ENCODE peak calls at places on chromosome 14, in four cellular contexts. One of them, this sample, is unnamed.

GRCh38 chr14:79587194-79587593 is 624.1 kb downstream of the DIO2 start:
- DNase-seq in HepG2: no peak
- DNase-seq in K562: no peak
- DNase-seq in GM12878: no peak
- DNase-seq in this sample: no peak

GRCh38 chr14:95507701-95508103 is 8.7 kb downstream of the SYNE3 start:
- DNase-seq in HepG2: no peak
- DNase-seq in K562: no peak
- DNase-seq in GM12878: no peak
- DNase-seq in this sample: no peak

GRCh38 chr14:98704441-98704840 is 567.6 kb downstream of the BCL11B start:
- DNase-seq in HepG2: no peak
- DNase-seq in K562: no peak
- DNase-seq in GM12878: no peak
- DNase-seq in this sample: no peak

GRCh38 chr14:64158608-64159007 is 135.6 kb downstream of the ESR2 start:
- DNase-seq in HepG2: no peak
- DNase-seq in K562: no peak
- DNase-seq in GM12878: no peak
- DNase-seq in this sample: no peak

GRCh38 chr14:29045237-29045636 is 278.6 kb downstream of the FOXG1 start:
- DNase-seq in HepG2: no peak
- DNase-seq in K562: no peak
- DNase-seq in GM12878: no peak
- DNase-seq in this sample: no peak

GRCh38 chr14:90911121-90911520 is 94.9 kb upstream of the TTC7B start:
- DNase-seq in HepG2: no peak
- DNase-seq in K562: no peak
- DNase-seq in GM12878: no peak
- DNase-seq in this sample: no peak

GRCh38 chr14:54622189-54622958 is 55.4 kb downstream of the SAMD4A start:
- DNase-seq in HepG2: no peak
- DNase-seq in K562: no peak
- DNase-seq in GM12878: peak
- DNase-seq in this sample: no peak

GRCh38 chr14:38404100-38404541 is 148.2 kb upstream of the CLEC14A start:
- DNase-seq in HepG2: no peak
- DNase-seq in K562: no peak
- DNase-seq in GM12878: no peak
- DNase-seq in this sample: no peak

GRCh38 chr14:100640481-100641273 is 53.5 kb upstream of the BEGAIN start:
- DNase-seq in HepG2: no peak
- DNase-seq in K562: no peak
- DNase-seq in GM12878: peak
- DNase-seq in this sample: no peak

GRCh38 chr14:100644383-100644782 is 57.2 kb upstream of the BEGAIN start:
- DNase-seq in HepG2: no peak
- DNase-seq in K562: no peak
- DNase-seq in GM12878: no peak
- DNase-seq in this sample: no peak

GRCh38 chr14:100639280-100639679 is 52.1 kb upstream of the BEGAIN start:
- DNase-seq in HepG2: no peak
- DNase-seq in K562: no peak
- DNase-seq in GM12878: no peak
- DNase-seq in this sample: no peak

GRCh38 chr14:100638211-100638855 is 51.1 kb upstream of the BEGAIN start:
- DNase-seq in HepG2: no peak
- DNase-seq in K562: no peak
- DNase-seq in GM12878: no peak
- DNase-seq in this sample: no peak

DNA sequence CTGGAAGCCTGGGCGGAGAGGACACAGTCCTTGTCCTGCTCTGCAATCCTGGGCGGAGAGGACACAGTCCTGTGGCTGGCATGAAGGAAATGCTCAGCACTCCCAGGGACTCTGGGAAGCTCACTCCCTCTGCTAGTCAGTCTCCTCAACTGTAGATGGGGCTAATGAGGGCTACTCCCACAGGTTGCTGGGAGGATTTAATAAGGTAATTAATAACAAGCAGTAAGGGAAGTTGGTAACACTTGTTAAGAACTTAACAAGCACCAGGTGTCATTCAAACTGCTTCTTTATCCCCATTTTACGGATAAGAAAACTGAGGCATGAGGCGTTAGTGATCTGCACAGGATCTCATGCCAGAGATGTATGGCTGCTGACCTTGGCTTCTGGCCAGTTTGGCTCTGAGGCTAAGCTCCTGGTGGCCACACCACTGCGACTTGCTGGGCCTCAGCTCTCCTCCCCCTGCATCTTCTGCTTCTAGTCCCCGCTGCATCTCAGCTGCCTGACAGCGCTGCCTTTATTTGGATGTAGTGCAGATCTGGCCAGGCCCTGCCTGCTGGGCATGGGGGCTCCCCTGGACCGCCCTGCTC is 54.1 kb upstream of the BEGAIN start:
- DNase-seq in HepG2: no peak
- DNase-seq in K562: no peak
- DNase-seq in GM12878: no peak
- DNase-seq in this sample: no peak
- TF ChIP-seq REST in HepG2: no peak
- TF ChIP-seq REST in K562: no peak
- TF ChIP-seq REST in GM12878: no peak
- TF ChIP-seq REST in this sample: no peak

GRCh38 chr14:69260246-69260978 is 454 bp downstream of the GALNT16 start:
- DNase-seq in HepG2: no peak
- DNase-seq in K562: no peak
- DNase-seq in GM12878: no peak
- DNase-seq in this sample: no peak
- TF ChIP-seq EZH2 in HepG2: no peak
- TF ChIP-seq EZH2 in K562: no peak
- TF ChIP-seq EZH2 in GM12878: no peak
- TF ChIP-seq EZH2 in this sample: no peak

GRCh38 chr14:65784574-65784973 is 372.0 kb downstream of the FUT8 start:
- DNase-seq in HepG2: no peak
- DNase-seq in K562: no peak
- DNase-seq in GM12878: no peak
- DNase-seq in this sample: no peak
- TF ChIP-seq SP1 in HepG2: no peak
- TF ChIP-seq SP1 in K562: no peak
- TF ChIP-seq SP1 in GM12878: no peak
- TF ChIP-seq SP1 in this sample: no peak

GRCh38 chr14:73758392-73759182 is 44.4 kb upstream of the PNMA1 start:
- DNase-seq in HepG2: peak
- DNase-seq in K562: peak
- DNase-seq in GM12878: no peak
- DNase-seq in this sample: peak

GRCh38 chr14:73760598-73761586 is 46.7 kb upstream of the PNMA1 start:
- DNase-seq in HepG2: no peak
- DNase-seq in K562: no peak
- DNase-seq in GM12878: no peak
- DNase-seq in this sample: no peak

GRCh38 chr14:73759183-73759713 is 45.1 kb upstream of the PNMA1 start:
- DNase-seq in HepG2: no peak
- DNase-seq in K562: peak
- DNase-seq in GM12878: no peak
- DNase-seq in this sample: no peak

GRCh38 chr14:73761621-73762355 is 47.6 kb upstream of the PNMA1 start:
- DNase-seq in HepG2: no peak
- DNase-seq in K562: no peak
- DNase-seq in GM12878: no peak
- DNase-seq in this sample: no peak

GRCh38 chr14:73759714-73760597 is 45.8 kb upstream of the PNMA1 start:
- DNase-seq in HepG2: peak
- DNase-seq in K562: peak
- DNase-seq in GM12878: peak
- DNase-seq in this sample: peak
- TF ChIP-seq REST in HepG2: no peak
- TF ChIP-seq REST in K562: no peak
- TF ChIP-seq REST in GM12878: no peak
- TF ChIP-seq REST in this sample: no peak

DNA sequence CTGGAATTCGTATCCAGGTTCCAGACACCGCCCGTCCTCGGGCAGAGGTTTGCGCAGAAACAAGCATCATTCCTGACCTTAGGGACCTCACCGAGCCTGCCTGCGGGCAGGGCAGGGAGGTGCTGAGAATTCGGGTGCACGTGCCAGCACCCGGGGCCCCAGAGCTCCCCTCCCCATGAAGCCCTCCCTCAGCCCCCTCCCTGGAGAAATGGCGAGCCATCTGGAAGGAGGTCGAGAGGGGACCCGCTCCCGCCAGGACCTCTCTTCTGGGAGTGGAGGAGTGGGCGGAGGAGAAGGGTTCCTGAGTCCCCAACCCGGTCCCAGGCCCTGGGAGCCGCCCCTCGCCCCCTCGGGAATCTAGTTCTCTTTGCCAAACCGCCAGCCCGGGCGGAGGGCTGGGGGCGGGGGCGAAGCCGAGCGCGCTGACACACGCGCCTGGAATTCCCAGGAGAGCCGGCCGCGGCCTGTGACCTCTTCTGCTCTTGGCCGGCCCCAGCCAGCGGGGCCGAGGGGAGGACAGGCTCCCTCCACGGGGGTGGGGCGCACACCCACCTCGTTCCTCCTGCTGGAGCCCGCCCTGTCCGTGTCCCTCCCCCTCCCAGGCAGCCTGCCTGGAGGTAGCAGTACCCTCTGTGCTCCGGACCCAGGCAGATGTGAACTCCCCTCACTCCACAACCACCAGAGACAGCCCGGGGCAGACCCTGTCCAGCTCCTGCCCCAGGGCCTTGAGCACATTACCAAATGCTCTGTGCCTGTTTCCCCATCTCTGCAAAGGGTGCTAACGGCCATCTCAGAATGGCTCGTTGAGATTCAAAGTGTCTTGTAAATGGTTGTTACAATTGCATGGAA is 23.0 kb upstream of the GPR132 start:
- DNase-seq in HepG2: peak
- DNase-seq in K562: peak
- DNase-seq in GM12878: no peak
- DNase-seq in this sample: no peak
- TF ChIP-seq EZH2 in HepG2: no peak
- TF ChIP-seq EZH2 in K562: no peak
- TF ChIP-seq EZH2 in GM12878: no peak
- TF ChIP-seq EZH2 in this sample: no peak

GRCh38 chr14:77681196-77682157 is 26.3 kb downstream of the ALKBH1 start:
- DNase-seq in HepG2: peak
- DNase-seq in K562: no peak
- DNase-seq in GM12878: no peak
- DNase-seq in this sample: no peak
- TF ChIP-seq SP1 in HepG2: no peak
- TF ChIP-seq SP1 in K562: no peak
- TF ChIP-seq SP1 in GM12878: no peak
- TF ChIP-seq SP1 in this sample: no peak

DNA sequence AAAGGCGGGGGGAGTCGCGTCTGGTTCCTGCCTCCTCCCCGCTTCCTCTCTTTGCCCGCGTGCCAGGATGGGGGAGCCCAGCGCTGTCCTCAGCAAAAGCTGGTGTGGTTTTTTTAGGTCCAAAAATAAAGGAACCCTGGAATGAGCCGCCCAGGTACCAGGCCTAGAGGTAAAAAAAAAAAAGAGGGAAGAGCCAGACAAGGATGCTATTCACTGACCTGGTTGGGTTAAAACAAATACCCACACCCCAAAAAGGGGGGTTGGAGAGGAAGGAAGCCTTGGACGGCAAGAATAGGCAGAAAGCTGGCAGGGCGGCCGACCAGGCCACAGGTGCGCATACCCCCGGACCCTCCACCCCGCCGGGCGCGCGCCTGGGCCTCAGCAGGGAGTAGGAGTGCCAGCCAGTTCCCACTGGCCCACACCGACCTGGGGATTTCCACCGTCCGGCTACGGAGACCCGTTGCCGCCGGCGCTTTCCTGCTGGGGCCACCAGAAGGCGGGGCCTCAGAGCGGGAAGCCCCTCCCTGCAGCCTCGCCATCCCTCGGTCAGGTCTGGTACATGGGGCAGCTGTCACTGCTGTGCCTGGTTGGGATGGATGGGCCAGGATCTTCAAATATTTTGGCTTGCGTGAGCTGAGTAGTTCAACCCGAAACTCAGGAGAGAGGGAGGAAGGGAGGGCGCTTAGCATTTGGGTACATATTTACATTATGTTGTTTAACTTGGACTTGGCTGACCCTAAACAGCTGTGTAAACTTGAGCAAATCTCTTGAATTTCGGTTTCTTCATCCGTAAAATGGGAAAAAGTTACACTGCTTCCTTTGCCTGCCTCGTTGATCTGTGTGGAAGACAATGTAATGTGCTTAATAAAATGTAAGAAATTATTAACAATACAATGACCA is 5.4 kb upstream of the IRF2BPL start:
- DNase-seq in HepG2: peak
- DNase-seq in K562: no peak
- DNase-seq in GM12878: peak
- DNase-seq in this sample: no peak
- TF ChIP-seq REST in HepG2: no peak
- TF ChIP-seq REST in K562: no peak
- TF ChIP-seq REST in GM12878: no peak
- TF ChIP-seq REST in this sample: no peak

GRCh38 chr14:68637106-68638021 is 155.5 kb downstream of the ZFP36L1 start:
- DNase-seq in HepG2: no peak
- DNase-seq in K562: no peak
- DNase-seq in GM12878: no peak
- DNase-seq in this sample: no peak

GRCh38 chr14:68636597-68636996 is 156.3 kb downstream of the ZFP36L1 start:
- DNase-seq in HepG2: no peak
- DNase-seq in K562: no peak
- DNase-seq in GM12878: no peak
- DNase-seq in this sample: no peak

GRCh38 chr14:68639518-68640292 is 153.2 kb downstream of the ZFP36L1 start:
- DNase-seq in HepG2: no peak
- DNase-seq in K562: no peak
- DNase-seq in GM12878: no peak
- DNase-seq in this sample: no peak

GRCh38 chr14:68638817-68639517 is 153.9 kb downstream of the ZFP36L1 start:
- DNase-seq in HepG2: no peak
- DNase-seq in K562: no peak
- DNase-seq in GM12878: no peak
- DNase-seq in this sample: no peak

DNA sequence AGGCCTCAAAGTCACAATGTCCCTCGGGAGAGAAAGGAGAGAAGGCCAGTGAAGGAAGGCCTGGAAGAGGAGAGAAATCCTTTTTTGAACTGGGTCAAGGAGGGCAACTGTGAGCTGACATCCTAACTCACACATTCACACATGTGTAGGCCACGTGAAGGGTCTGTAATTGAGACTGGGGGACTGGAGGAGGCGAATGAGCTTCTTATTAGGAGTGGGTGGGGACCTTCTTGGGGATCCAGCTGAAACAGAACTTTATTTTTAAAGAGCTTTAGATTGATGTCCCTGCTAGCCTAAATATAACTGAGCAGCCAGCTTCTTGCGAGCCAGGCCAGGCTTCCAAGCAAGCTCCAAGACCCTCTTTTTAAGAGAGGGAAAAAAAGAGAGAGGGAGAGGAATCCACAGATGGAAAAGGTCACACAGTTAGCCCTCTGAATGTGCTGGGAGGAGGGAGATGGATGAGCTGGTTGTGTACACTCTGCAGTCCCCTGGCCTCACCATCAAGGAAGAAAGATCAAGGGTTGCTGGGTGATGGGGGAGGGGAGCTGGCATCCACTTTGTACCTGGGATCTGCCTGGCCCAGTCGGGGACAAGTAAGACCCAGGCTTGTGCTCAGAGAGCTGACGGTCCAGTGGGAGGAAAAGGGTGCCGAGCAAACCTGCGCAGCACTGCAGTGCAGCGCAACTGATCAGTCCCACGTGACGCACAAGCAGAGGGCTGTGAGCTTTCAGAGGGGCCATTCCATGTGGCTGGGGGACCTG is 154.6 kb downstream of the ZFP36L1 start:
- DNase-seq in HepG2: peak
- DNase-seq in K562: no peak
- DNase-seq in GM12878: no peak
- DNase-seq in this sample: no peak
- TF ChIP-seq EZH2 in HepG2: no peak
- TF ChIP-seq EZH2 in K562: no peak
- TF ChIP-seq EZH2 in GM12878: no peak
- TF ChIP-seq EZH2 in this sample: no peak